ENCODE peak calls at places on chromosomes 16 and 17, in four cellular contexts. P is esophagus squamous epithelium, Z is stomach, W is nephron progenitor cell. A is an unnamed sample.
A peak's percentile ranks its signal among the peaks of the same experiment; 100 is the strongest.

GRCh38 chr16:50624449-50624782 is 56.7 kb downstream of the SNX20 start:
- DNase-seq in W (no peak), Z (no peak), P (no peak), A (no peak)

GRCh38 chr16:12006637-12007036 is 30.1 kb downstream of the SNX29 start:
- DNase-seq in W (no peak), P (no peak), Z (no peak), A (no peak)

GRCh38 chr17:75245011-75245410 is 16.4 kb downstream of the GGA3 start:
- DNase-seq in P (no peak), W (no peak), Z (no peak), A (no peak)

GRCh38 chr17:15963670-15964110 is 18.8 kb downstream of the ADORA2B start:
- DNase-seq in W (no peak), Z (no peak), P (no peak), A (no peak)

GRCh38 chr16:81366316-81366932 is 51.7 kb downstream of the GAN start:
- DNase-seq in P (no peak), Z (no peak), W (peak; percentile 8), A (no peak)

GRCh38 chr16:191783-192294 is 11.6 kb downstream of the HBQ1 start:
- DNase-seq in P (no peak), Z (no peak), W (no peak), A (no peak)

GRCh38 chr16:83806721-83807120 is 1.1 kb upstream of the HSBP1 start:
- DNase-seq in Z (no peak), P (no peak), W (no peak), A (no peak)

GRCh38 chr17:39916918-39917317 is 1.5 kb downstream of the GSDMB start:
- DNase-seq in Z (no peak), P (no peak), W (no peak), A (no peak)

GRCh38 chr16:27242868-27243590 is 25.5 kb downstream of the NSMCE1 start:
- DNase-seq in W (peak; percentile 49), P (no peak), Z (no peak), A (peak; percentile 43)

GRCh38 chr16:83887088-83887487 is 11.8 kb upstream of the MLYCD start:
- DNase-seq in Z (peak; percentile 46), W (no peak), P (no peak), A (no peak)

GRCh38 chr16:52611817-52612673 is 65.1 kb upstream of the TOX3 start:
- DNase-seq in Z (peak; percentile 44), W (no peak), P (no peak), A (peak; percentile 26)

GRCh38 chr17:79950306-79950705 is 85.4 kb downstream of the TBC1D16 start:
- DNase-seq in W (no peak), Z (peak; percentile 69), P (no peak), A (peak; percentile 51)

GRCh38 chr17:82644148-82644547 is 4.1 kb downstream of the WDR45B start:
- DNase-seq in W (no peak), Z (no peak), P (no peak), A (no peak)

GRCh38 chr17:17700251-17700969 is 19.2 kb downstream of the RAI1 start:
- DNase-seq in P (no peak), W (peak; percentile 56), Z (peak; percentile 47), A (no peak)

GRCh38 chr17:66345264-66345663 is 42.9 kb downstream of the PRKCA start:
- DNase-seq in Z (no peak), P (no peak), W (no peak), A (no peak)

GRCh38 chr16:31354394-31355291 is at the start of gene ITGAX:
- DNase-seq in P (no peak), W (no peak), Z (peak; percentile 49), A (peak; percentile 71)

GRCh38 chr16:11125936-11126335 is 130.1 kb downstream of the SOCS1 start:
- DNase-seq in W (no peak), Z (no peak), P (no peak), A (no peak)

GRCh38 chr17:65785109-65785508 is 223.7 kb upstream of the AXIN2 start:
- DNase-seq in P (no peak), Z (no peak), W (no peak), A (no peak)

GRCh38 chr16:57680842-57681241 is 12.7 kb downstream of the ADGRG3 start:
- DNase-seq in P (no peak), W (no peak), Z (no peak), A (no peak)

GRCh38 chr17:35117984-35118383 is 1.7 kb downstream of the RAD51D start:
- DNase-seq in W (no peak), P (no peak), Z (no peak), A (no peak)

GRCh38 chr17:42944211-42944610 is 20.0 kb downstream of the AARSD1 start:
- DNase-seq in W (no peak), Z (no peak), P (no peak), A (no peak)

GRCh38 chr16:3214904-3215600 is 19.9 kb downstream of the ZNF200 start:
- DNase-seq in P (no peak), W (no peak), Z (no peak), A (no peak)

GRCh38 chr16:49827806-49828428 is 28.0 kb downstream of the ZNF423 start:
- DNase-seq in W (no peak), P (no peak), Z (no peak), A (no peak)

GRCh38 chr17:19991252-19991885 is 13.7 kb upstream of the AKAP10 start:
- DNase-seq in P (no peak), W (no peak), Z (no peak), A (no peak)

GRCh38 chr16:56708821-56709685 is 20.9 kb upstream of the NUP93 start:
- DNase-seq in P (no peak), W (no peak), Z (no peak), A (no peak)

GRCh38 chr16:8620535-8620934 is 963 bp upstream of the METTL22 start:
- DNase-seq in W (no peak), P (no peak), Z (no peak), A (no peak)

GRCh38 chr16:89442990-89443726 is 47.2 kb downstream of the ANKRD11 start:
- DNase-seq in Z (peak; percentile 71), W (peak; percentile 18), P (no peak), A (peak; percentile 56)

A was measured in right lobe of liver.